ENCODE peak calls at places on chromosomes 2 and 18, in five cellular contexts. One of them, this sample, is unnamed.

GRCh38 chr2:120489023-120489422 is 143.1 kb downstream of the INHBB start:
- DNase-seq in stimulated activated CD4-positive, alpha-beta T cell treated with anti-CD3 and anti-CD28 coated beads, Interleukin-4, amount 100 ng/mL, for 4 hours: no peak
- DNase-seq in NCI-H1105: no peak
- DNase-seq in ovary: no peak
- DNase-seq in NCI-H2081: no peak
- DNase-seq in this sample: no peak

GRCh38 chr2:233745073-233745755 is 14.9 kb upstream of the UGT1A1 start:
- DNase-seq in stimulated activated CD4-positive, alpha-beta T cell treated with anti-CD3 and anti-CD28 coated beads, Interleukin-4, amount 100 ng/mL, for 4 hours: no peak
- DNase-seq in NCI-H1105: no peak
- DNase-seq in ovary: no peak
- DNase-seq in NCI-H2081: no peak
- DNase-seq in this sample: no peak

GRCh38 chr2:109647636-109648035 is 33.5 kb downstream of the SOWAHC start:
- DNase-seq in stimulated activated CD4-positive, alpha-beta T cell treated with anti-CD3 and anti-CD28 coated beads, Interleukin-4, amount 100 ng/mL, for 4 hours: no peak
- DNase-seq in NCI-H1105: no peak
- DNase-seq in ovary: no peak
- DNase-seq in NCI-H2081: no peak
- DNase-seq in this sample: no peak

GRCh38 chr2:127169066-127169660 is 50.9 kb downstream of the CYP27C1 start:
- DNase-seq in stimulated activated CD4-positive, alpha-beta T cell treated with anti-CD3 and anti-CD28 coated beads, Interleukin-4, amount 100 ng/mL, for 4 hours: no peak
- DNase-seq in NCI-H1105: no peak
- DNase-seq in ovary: no peak
- DNase-seq in NCI-H2081: no peak
- DNase-seq in this sample: no peak

GRCh38 chr2:237184192-237184922 is 98.7 kb downstream of the COPS8 start:
- DNase-seq in stimulated activated CD4-positive, alpha-beta T cell treated with anti-CD3 and anti-CD28 coated beads, Interleukin-4, amount 100 ng/mL, for 4 hours: no peak
- DNase-seq in NCI-H1105: no peak
- DNase-seq in ovary: no peak
- DNase-seq in NCI-H2081: no peak
- DNase-seq in this sample: no peak

GRCh38 chr18:39198376-39198775 is 1632.8 kb upstream of the CELF4 start:
- DNase-seq in stimulated activated CD4-positive, alpha-beta T cell treated with anti-CD3 and anti-CD28 coated beads, Interleukin-4, amount 100 ng/mL, for 4 hours: no peak
- DNase-seq in NCI-H1105: peak
- DNase-seq in ovary: no peak
- DNase-seq in NCI-H2081: no peak
- DNase-seq in this sample: no peak

GRCh38 chr2:239825705-239825979 is 199.5 kb downstream of the NDUFA10 start:
- DNase-seq in stimulated activated CD4-positive, alpha-beta T cell treated with anti-CD3 and anti-CD28 coated beads, Interleukin-4, amount 100 ng/mL, for 4 hours: no peak
- DNase-seq in NCI-H1105: no peak
- DNase-seq in ovary: no peak
- DNase-seq in NCI-H2081: no peak
- DNase-seq in this sample: no peak

GRCh38 chr2:232870766-232871371 is 805 bp downstream of the SNORC start:
- DNase-seq in stimulated activated CD4-positive, alpha-beta T cell treated with anti-CD3 and anti-CD28 coated beads, Interleukin-4, amount 100 ng/mL, for 4 hours: no peak
- DNase-seq in NCI-H1105: no peak
- DNase-seq in ovary: no peak
- DNase-seq in NCI-H2081: no peak
- DNase-seq in this sample: no peak

GRCh38 chr2:225512873-225513580 is 113.5 kb downstream of the NYAP2 start:
- DNase-seq in stimulated activated CD4-positive, alpha-beta T cell treated with anti-CD3 and anti-CD28 coated beads, Interleukin-4, amount 100 ng/mL, for 4 hours: no peak
- DNase-seq in NCI-H1105: no peak
- DNase-seq in ovary: no peak
- DNase-seq in NCI-H2081: no peak
- DNase-seq in this sample: no peak

GRCh38 chr2:179049546-179050311 is at the start of gene CCDC141:
- DNase-seq in stimulated activated CD4-positive, alpha-beta T cell treated with anti-CD3 and anti-CD28 coated beads, Interleukin-4, amount 100 ng/mL, for 4 hours: peak
- DNase-seq in NCI-H1105: no peak
- DNase-seq in ovary: no peak
- DNase-seq in NCI-H2081: no peak
- DNase-seq in this sample: no peak

GRCh38 chr18:9418047-9418690 is 57.1 kb upstream of the RALBP1 start:
- DNase-seq in stimulated activated CD4-positive, alpha-beta T cell treated with anti-CD3 and anti-CD28 coated beads, Interleukin-4, amount 100 ng/mL, for 4 hours: no peak
- DNase-seq in NCI-H1105: no peak
- DNase-seq in ovary: no peak
- DNase-seq in NCI-H2081: no peak
- DNase-seq in this sample: no peak

GRCh38 chr2:44244135-44244871 is 31.0 kb upstream of the SLC3A1 start:
- DNase-seq in stimulated activated CD4-positive, alpha-beta T cell treated with anti-CD3 and anti-CD28 coated beads, Interleukin-4, amount 100 ng/mL, for 4 hours: peak
- DNase-seq in NCI-H1105: peak
- DNase-seq in ovary: peak
- DNase-seq in NCI-H2081: peak
- DNase-seq in this sample: peak

GRCh38 chr18:44764863-44765262 is 84.2 kb downstream of the SETBP1 start:
- DNase-seq in stimulated activated CD4-positive, alpha-beta T cell treated with anti-CD3 and anti-CD28 coated beads, Interleukin-4, amount 100 ng/mL, for 4 hours: no peak
- DNase-seq in NCI-H1105: no peak
- DNase-seq in ovary: no peak
- DNase-seq in NCI-H2081: no peak
- DNase-seq in this sample: no peak

GRCh38 chr2:20040489-20041172 is 10.8 kb downstream of the LAPTM4A start:
- DNase-seq in stimulated activated CD4-positive, alpha-beta T cell treated with anti-CD3 and anti-CD28 coated beads, Interleukin-4, amount 100 ng/mL, for 4 hours: no peak
- DNase-seq in NCI-H1105: no peak
- DNase-seq in ovary: no peak
- DNase-seq in NCI-H2081: no peak
- DNase-seq in this sample: no peak

GRCh38 chr2:208065476-208065875 is 40.1 kb upstream of the PLEKHM3 start:
- DNase-seq in stimulated activated CD4-positive, alpha-beta T cell treated with anti-CD3 and anti-CD28 coated beads, Interleukin-4, amount 100 ng/mL, for 4 hours: no peak
- DNase-seq in NCI-H1105: no peak
- DNase-seq in ovary: no peak
- DNase-seq in NCI-H2081: no peak
- DNase-seq in this sample: no peak

This sample was measured in NCI-H774.